ENCODE peak calls at places on chromosomes 4 and X, in six cellular contexts. F, Z, X, U, J and W are unnamed samples.

GRCh38 chr4:37066149-37066548 is 178.4 kb upstream of the NWD2 start:
- DNase-seq in X (no peak), J (no peak), F (no peak), U (no peak), Z (no peak), W (no peak)

GRCh38 chr4:109046549-109047171 is 255.8 kb downstream of the COL25A1 start:
- DNase-seq in J (no peak), U (no peak), F (peak; percentile 84), Z (no peak), X (no peak), W (peak; percentile 91)

GRCh38 chrX:134932528-134933217 is 58.1 kb upstream of the SMIM10 start:
- DNase-seq in U (no peak), X (no peak), F (peak; percentile 74), Z (no peak), J (no peak), W (peak; percentile 66)

GRCh38 chrX:146278381-146278780 is 460.8 kb downstream of the SLITRK2 start:
- DNase-seq in Z (no peak), U (no peak), F (no peak), J (no peak), X (peak; percentile 36), W (no peak)

GRCh38 chrX:318739-319578 is at the start of gene GTPBP6:
- DNase-seq in U (peak; percentile 100), X (peak; percentile 100), J (peak; percentile 98), Z (peak; percentile 99), F (peak; percentile 100), W (peak; percentile 100)

GRCh38 chrX:2664497-2664896 is 26.6 kb upstream of the CD99 start:
- DNase-seq in U (no peak), X (no peak), F (peak; percentile 87), Z (no peak), J (no peak), W (no peak)

GRCh38 chrX:149131780-149132179 is 373.3 kb downstream of the IDS start:
- DNase-seq in J (no peak), U (no peak), F (no peak), Z (no peak), X (no peak), W (peak; percentile 8)

GRCh38 chrX:153469811-153470410 is 465 bp downstream of the HAUS7 start:
- DNase-seq in J (no peak), Z (no peak), F (peak; percentile 8), U (no peak), X (no peak), W (peak; percentile 58)

GRCh38 chr4:97395980-97396562 is 747.2 kb downstream of the STPG2 start:
- DNase-seq in U (no peak), F (no peak), X (no peak), Z (no peak), J (no peak), W (no peak)

GRCh38 chr4:180664766-180665368 is 1578.3 kb upstream of the TENM3 start:
- DNase-seq in X (peak; percentile 67), Z (peak; percentile 72), F (peak; percentile 90), J (peak; percentile 77), U (peak; percentile 74), W (peak; percentile 81)

GRCh38 chrX:119756926-119757635 is 1.3 kb upstream of the SOWAHD start:
- DNase-seq in U (no peak), Z (no peak), F (no peak), X (peak; percentile 36), J (no peak), W (no peak)

GRCh38 chr4:154361450-154361849 is 130.1 kb downstream of the DCHS2 start:
- DNase-seq in U (no peak), F (no peak), Z (no peak), X (no peak), J (no peak), W (no peak)

GRCh38 chr4:108644237-108644636 is 6.2 kb upstream of the OSTC start:
- DNase-seq in J (no peak), F (peak; percentile 21), X (no peak), U (no peak), Z (no peak), W (peak; percentile 25)

GRCh38 chr4:127975121-127975770 is 10.0 kb downstream of the ABHD18 start:
- DNase-seq in F (peak; percentile 82), X (no peak), J (no peak), Z (no peak), U (no peak), W (no peak)

GRCh38 chrX:7117587-7117986 is 29.9 kb upstream of the STS start:
- DNase-seq in J (no peak), F (no peak), X (peak; percentile 60), Z (no peak), U (no peak), W (no peak)

GRCh38 chr4:183170894-183171293 is 71.8 kb downstream of the WWC2 start:
- DNase-seq in Z (no peak), U (no peak), X (no peak), F (no peak), J (no peak), W (no peak)

GRCh38 chr4:183175631-183176232 is 76.7 kb downstream of the WWC2 start:
- DNase-seq in F (peak; percentile 60), Z (no peak), J (no peak), X (no peak), U (no peak), W (no peak)

GRCh38 chr4:183171484-183172267 is 72.6 kb downstream of the WWC2 start:
- DNase-seq in J (no peak), F (peak; percentile 25), X (no peak), U (no peak), Z (no peak), W (no peak)

GRCh38 chr4:183172881-183173280 is 73.8 kb downstream of the WWC2 start:
- DNase-seq in Z (no peak), X (no peak), U (no peak), F (no peak), J (no peak), W (no peak)

GRCh38 chr4:183173580-183174526 is 74.8 kb downstream of the WWC2 start:
- DNase-seq in J (no peak), Z (peak; percentile 24), U (no peak), X (peak; percentile 52), F (peak; percentile 29), W (peak; percentile 40)
- H2BK120ac ChIP-seq in J (no peak overlapping the region), Z (no peak overlapping the region), U (no peak overlapping the region), X (no peak overlapping the region), F (peak overlapping the region; percentile 64), W (no peak overlapping the region)

GRCh38 chr4:99221980-99222379 is 2.9 kb upstream of the ADH6 start:
- DNase-seq in J (no peak), U (no peak), F (peak; percentile 5), Z (no peak), X (no peak), W (peak; percentile 5)

GRCh38 chr4:99219479-99219878 is 433 bp upstream of the ADH6 start:
- DNase-seq in Z (no peak), X (no peak), U (no peak), F (no peak), J (no peak), W (no peak)

GRCh38 chr4:99219072-99219471 is at the start of gene ADH6:
- DNase-seq in F (no peak), J (no peak), X (no peak), U (no peak), Z (no peak), W (no peak)
- H2BK5ac ChIP-seq in F (no peak within 1 kb of the TSS), J (no peak within 1 kb of the TSS), X (no peak within 1 kb of the TSS), U (no peak within 1 kb of the TSS), Z (no peak within 1 kb of the TSS), W (no peak within 1 kb of the TSS)

DNA sequence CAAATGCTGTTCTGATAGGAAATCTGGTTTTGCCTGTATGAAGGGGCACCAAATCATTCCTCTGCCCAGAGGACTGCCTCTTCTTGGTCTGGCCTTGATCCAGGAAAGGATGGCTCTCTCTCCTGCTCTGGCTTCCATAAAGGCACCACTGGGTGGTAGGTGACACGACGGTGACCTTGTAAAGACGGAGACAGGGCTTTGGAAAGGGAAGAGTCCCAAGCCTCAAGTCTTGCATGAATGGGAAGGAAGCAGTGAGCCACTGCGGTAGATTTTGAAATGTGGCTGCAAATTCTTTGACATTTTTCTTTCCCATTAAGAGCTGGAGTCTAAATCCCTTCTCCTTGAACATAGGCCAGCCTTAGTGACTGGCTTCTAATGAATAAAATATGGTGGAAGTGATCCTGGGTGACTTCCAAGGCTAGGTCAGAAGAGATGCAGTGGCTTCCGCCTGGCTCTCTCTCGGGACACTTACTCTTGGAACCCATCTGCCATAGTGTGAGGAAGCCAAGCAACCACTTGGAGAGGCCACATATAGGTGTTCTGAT is 347.4 kb downstream of the BCOR start:
- DNase-seq in J (no peak), F (no peak), X (no peak), Z (no peak), U (no peak), W (no peak)
- H2AFZ ChIP-seq in J (no peak overlapping the region), F (no peak overlapping the region), X (no peak overlapping the region), Z (peak overlapping the region; percentile 49), U (no peak overlapping the region), W (no peak overlapping the region)

GRCh38 chr4:185203380-185204237 is at the start of gene CFAP97:
- DNase-seq in J (peak; percentile 68), Z (peak; percentile 52), U (peak; percentile 83), X (peak; percentile 61), F (peak; percentile 87), W (peak; percentile 93)
- H2BK120ac ChIP-seq in J (no peak within 1 kb of the TSS), Z (peak within 1 kb of the TSS; percentile 87), U (peak within 1 kb of the TSS; percentile 72), X (peak within 1 kb of the TSS; percentile 53), F (peak within 1 kb of the TSS; percentile 11), W (peak within 1 kb of the TSS; percentile 83)

DNA sequence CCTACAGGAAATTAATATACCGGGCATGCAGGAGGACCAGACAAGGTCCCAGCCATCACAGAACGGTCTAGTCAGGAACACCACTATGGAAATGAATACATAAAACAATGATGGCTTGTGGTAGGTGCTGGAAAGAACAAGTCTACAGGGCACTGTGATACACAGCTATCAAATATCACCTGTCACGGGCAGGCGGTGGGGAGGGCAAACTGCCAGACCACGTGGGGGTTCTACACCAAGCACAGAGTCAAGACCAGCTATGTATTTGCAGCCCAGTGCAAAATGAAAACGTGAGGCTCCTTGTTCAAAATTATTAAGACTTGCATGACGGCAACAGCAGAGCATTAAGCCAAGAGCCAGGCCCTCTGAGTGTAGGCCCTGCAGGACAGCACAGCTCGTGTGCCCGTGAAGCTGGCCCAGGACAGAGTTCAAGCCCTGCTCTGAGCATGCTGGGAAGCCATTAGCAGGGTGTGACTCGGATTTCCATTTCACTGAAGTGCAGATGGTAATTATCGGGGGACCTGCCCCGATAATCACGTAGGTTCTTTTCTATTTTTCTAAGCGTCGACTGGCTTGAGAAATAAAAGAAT is 83.6 kb downstream of the JAKMIP1 start:
- DNase-seq in Z (no peak), J (no peak), F (no peak), U (no peak), X (no peak), W (no peak)
- H2BK5ac ChIP-seq in Z (no peak overlapping the region), J (peak overlapping the region; percentile 20), F (no peak overlapping the region), U (no peak overlapping the region), X (no peak overlapping the region), W (no peak overlapping the region)

GRCh38 chrX:143894938-143895337 is 11.1 kb downstream of the UBE2NL start:
- DNase-seq in Z (no peak), J (no peak), U (no peak), X (no peak), F (no peak), W (no peak)
- H2AFZ ChIP-seq in Z (no peak overlapping the region), J (no peak overlapping the region), U (no peak overlapping the region), X (no peak overlapping the region), F (no peak overlapping the region), W (no peak overlapping the region)

DNA sequence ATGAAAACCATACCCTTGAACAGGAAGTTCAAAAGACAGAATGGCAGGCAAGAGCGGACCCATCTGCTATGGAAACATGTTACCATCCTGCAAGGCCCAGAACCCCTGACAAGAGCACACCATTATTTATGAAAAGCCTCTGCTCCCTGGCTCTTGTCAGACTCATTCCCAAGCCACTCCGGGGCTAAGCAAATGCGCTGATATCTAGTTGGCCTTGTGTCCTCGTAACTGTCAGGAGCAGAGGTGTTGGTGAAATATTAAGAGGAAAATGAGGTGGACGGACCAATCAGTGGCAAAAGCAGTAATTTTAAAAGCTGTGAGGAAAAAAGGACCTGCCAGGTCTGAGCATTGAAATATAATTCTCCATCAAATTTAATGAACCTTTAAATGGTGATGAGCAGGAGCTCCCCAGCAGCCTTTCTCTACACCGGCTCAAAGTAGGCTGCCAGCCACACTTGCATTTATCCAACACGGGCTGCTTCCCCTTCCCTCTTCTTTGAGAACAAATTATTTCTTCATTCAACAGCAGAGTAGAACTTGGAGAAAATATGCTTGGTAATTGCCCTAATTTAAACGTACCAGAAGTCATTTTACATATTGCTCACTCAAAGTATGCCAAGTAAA is 214.3 kb downstream of the RASL11B start:
- DNase-seq in J (no peak), F (no peak), U (no peak), X (no peak), Z (no peak), W (no peak)
- H2BK120ac ChIP-seq in J (no peak overlapping the region), F (no peak overlapping the region), U (no peak overlapping the region), X (no peak overlapping the region), Z (no peak overlapping the region), W (no peak overlapping the region)